ENCODE peak calls at places on chromosome 2, in nine cellular contexts. P is Peyer's patch, N is A549, M is tibial nerve, S is uterus, V is stomach, L is breast epithelium, R is IMR-90, T is body of pancreas. Z is an unnamed sample.

GRCh38 chr2:129233751-129234406 is 745.6 kb upstream of the RAB6C start:
- DNase-seq in N (peak), T (no peak), V (no peak), P (no peak), R (no peak), S (no peak), L (no peak), M (no peak), Z (no peak)

GRCh38 chr2:24435391-24436316 is 55.4 kb upstream of the NCOA1 start:
- DNase-seq in V (peak), R (peak), M (peak), N (no peak), T (peak), P (no peak), L (peak), S (peak), Z (no peak)

GRCh38 chr2:3617198-3617890 is 22.4 kb downstream of the COLEC11 start:
- DNase-seq in L (peak), T (no peak), R (no peak), N (no peak), M (no peak), S (no peak), P (peak), V (peak), Z (no peak)

GRCh38 chr2:20186078-20186854 is 38.7 kb downstream of the SDC1 start:
- DNase-seq in N (peak), S (no peak), M (no peak), T (peak), P (peak), L (no peak), R (peak), V (peak), Z (peak)

GRCh38 chr2:206481056-206481455 is 37.7 kb downstream of the ADAM23 start:
- DNase-seq in S (no peak), P (no peak), T (no peak), M (no peak), R (no peak), L (no peak), V (no peak), N (no peak), Z (peak)

GRCh38 chr2:128520787-128521186 is 202.1 kb upstream of the HS6ST1 start:
- DNase-seq in N (no peak), P (no peak), R (no peak), L (no peak), S (no peak), T (no peak), V (no peak), M (no peak), Z (no peak)

GRCh38 chr2:223046470-223047053 is 5.4 kb upstream of the KCNE4 start:
- DNase-seq in V (no peak), N (no peak), M (no peak), L (no peak), R (no peak), S (no peak), P (no peak), T (no peak), Z (no peak)

GRCh38 chr2:23901966-23902942 is 24.7 kb downstream of the ATAD2B start:
- DNase-seq in S (no peak), N (no peak), M (no peak), P (no peak), T (no peak), L (no peak), R (peak), V (no peak), Z (no peak)

GRCh38 chr2:219543596-219544358 is at the start of the genes CHPF and TMEM198:
- DNase-seq in L (peak), N (peak), R (peak), M (peak), T (peak), S (peak), V (peak), P (peak), Z (peak)
- TF ChIP-seq POLR2A in L (peak), N (no peak), R (peak), M (no peak), T (peak), S (peak), V (no peak), P (peak), Z (no peak)

DNA sequence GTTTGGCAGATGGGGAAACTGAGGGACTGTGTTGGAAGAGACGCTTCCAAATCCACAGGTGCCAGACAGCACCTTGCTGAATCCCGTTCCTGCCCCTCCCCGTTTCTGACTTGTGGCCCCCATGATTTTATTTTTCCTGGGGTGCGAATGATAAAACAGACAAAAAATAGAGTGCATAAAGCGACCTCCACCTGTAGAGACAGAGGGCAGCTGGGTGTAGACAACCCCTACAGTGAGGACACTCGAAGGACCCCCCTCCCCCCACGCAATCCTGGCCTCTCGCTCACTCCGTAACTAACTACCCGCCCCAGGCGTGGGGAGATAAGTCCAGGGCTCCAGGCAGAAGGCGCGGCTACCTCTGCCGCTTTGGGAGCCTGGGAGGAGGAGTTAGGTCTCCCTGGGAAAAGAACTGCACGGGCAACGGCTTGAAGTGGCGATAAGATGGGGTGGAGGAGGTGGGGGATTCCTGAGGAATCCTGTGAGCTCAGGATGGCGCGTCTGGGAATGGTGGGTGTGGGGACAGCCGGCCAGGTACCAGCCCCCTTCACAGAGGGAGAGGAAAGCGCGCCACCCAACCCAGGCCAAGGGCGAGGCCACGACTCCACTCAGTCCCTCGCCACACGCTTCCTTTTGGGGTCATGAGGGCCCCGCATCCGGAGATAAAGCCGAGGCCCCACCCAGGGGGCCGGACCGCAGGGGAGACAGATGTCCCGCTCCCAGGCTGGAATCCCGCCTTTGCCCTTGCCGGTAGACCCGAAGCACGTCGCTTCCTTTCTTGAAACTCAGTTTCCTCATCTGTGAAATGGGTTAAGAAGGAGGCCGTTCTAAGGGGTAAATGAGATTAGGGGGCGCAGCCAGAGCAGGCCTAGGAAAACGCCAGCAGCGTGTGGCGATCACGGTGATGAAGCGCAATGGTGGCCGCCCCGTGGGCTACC is 1.9 kb upstream of the CTDSP1 start:
- DNase-seq in T (peak), N (peak), L (no peak), V (peak), S (peak), P (peak), M (peak), R (peak), Z (peak)
- TF ChIP-seq POLR2A in T (peak), N (peak), L (peak), V (no peak), S (no peak), P (peak), M (no peak), R (no peak), Z (peak)

GRCh38 chr2:86335865-86336321 is 1.5 kb downstream of the REEP1 start:
- DNase-seq in N (no peak), S (no peak), R (no peak), M (no peak), T (no peak), L (no peak), V (no peak), P (no peak), Z (no peak)
- TF ChIP-seq POLR2A in N (no peak), S (no peak), R (no peak), M (no peak), T (no peak), L (no peak), V (no peak), P (no peak), Z (no peak)

DNA sequence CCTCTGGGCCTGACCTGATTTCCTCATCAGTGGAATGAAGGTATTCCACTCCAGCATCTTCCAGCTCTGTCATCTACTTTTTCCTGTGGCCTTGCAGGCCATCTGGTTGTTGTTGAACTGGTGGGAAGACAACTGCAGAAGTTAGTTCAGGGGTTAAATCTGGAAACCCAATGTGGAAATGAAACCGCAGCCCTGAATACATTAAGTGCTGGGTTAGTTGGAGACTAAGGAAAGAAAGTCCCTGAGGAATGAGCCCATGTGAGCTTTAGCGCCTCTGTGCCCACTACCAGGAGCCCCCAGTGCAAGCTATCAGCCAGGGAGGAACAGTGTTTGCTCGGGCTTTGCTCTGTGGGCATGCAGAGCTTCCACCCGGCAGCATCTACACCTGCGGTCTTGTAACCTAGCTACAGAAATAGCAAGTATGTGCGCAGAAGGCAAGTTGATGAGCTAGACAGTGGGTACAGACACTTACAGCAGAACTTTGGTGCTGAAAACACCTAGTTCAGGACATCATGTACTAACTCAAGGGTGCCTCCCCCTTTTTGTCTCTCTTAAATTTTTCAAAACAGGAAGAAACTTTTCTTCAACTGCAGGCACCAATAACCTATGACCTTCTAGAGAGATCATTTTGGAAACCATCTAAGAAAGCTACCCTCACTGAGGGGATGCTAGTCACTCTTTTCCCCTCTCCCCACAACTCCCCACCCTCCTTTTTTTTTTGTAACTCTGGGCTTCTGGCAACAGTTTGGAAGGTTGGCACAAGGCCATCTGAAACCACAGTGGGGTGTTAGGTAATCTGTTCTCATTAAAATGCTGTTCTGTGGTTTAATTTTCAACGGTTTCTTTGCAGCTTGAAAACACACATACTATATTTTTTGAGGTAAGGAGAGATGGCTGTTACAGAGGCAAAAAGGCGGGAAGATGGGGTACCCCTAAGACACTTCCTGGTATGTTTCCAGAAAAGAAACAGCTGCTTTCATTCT is 18.3 kb upstream of the CXCR4 start:
- DNase-seq in R (no peak), P (no peak), V (peak), T (no peak), L (no peak), S (no peak), M (no peak), N (no peak), Z (no peak)
- TF ChIP-seq POLR2A in R (no peak), P (peak), V (no peak), T (peak), L (no peak), S (no peak), M (no peak), N (no peak), Z (no peak)

GRCh38 chr2:198309673-198310280 is 505.4 kb downstream of the PLCL1 start:
- DNase-seq in N (peak), P (no peak), M (no peak), R (peak), V (peak), L (no peak), T (peak), S (no peak), Z (peak)

GRCh38 chr2:198309081-198309480 is 504.7 kb downstream of the PLCL1 start:
- DNase-seq in T (no peak), L (no peak), V (no peak), N (no peak), R (no peak), S (no peak), P (no peak), M (no peak), Z (no peak)

GRCh38 chr2:198308368-198308767 is 504.0 kb downstream of the PLCL1 start:
- DNase-seq in V (no peak), P (no peak), N (no peak), T (no peak), M (no peak), R (no peak), L (no peak), S (no peak), Z (no peak)

GRCh38 chr2:198304859-198305258 is 500.5 kb downstream of the PLCL1 start:
- DNase-seq in V (no peak), P (no peak), L (no peak), M (no peak), T (no peak), N (no peak), S (no peak), R (no peak), Z (no peak)
- TF ChIP-seq POLR2A in V (no peak), P (no peak), L (no peak), M (no peak), T (no peak), N (no peak), S (no peak), R (no peak), Z (no peak)

DNA sequence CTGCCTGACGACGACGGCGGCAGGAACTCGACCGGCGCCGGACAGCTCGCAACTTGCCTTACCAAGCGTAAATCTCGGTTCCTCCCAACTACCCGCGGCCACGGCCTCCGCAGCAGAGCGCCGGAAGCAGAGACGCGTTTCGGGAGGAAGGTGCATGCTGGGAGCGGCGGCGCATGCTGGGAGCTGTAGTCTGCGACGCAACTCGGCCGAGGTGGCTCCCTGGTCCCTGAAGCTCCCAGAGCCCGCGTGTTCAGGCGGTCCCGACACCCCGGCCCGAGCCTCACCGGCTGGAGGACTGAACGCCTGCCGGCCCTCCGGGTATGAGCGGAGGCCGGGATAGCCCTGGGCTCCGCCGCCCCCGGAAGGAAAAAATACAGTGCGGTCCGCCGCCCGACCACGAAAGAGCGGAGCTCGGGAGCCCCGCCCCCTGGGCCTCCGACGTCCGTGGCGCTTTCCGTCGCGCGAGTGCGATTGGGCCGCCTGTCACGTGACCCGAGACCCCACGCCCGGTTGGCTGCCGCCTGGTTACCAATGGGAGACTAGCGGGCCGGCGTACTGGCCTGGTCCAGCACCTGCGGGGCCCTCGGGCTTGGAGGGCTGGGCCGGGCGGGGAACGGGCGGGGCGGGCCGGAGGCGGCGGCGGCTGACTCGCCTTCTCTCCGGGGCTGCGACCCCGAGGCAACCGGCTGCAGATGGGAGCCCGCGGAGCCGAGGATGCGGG is at the start of gene CAPN10:
- DNase-seq in V (peak), P (peak), M (peak), S (peak), R (peak), L (peak), N (peak), T (peak), Z (peak)
- TF ChIP-seq POLR2A in V (no peak), P (peak), M (peak), S (peak), R (peak), L (no peak), N (peak), T (peak), Z (peak)

GRCh38 chr2:231482806-231483391 is 18.6 kb upstream of the NCL start:
- DNase-seq in L (peak), V (peak), N (peak), S (peak), T (peak), P (peak), R (peak), M (peak), Z (peak)
- TF ChIP-seq POLR2A in L (no peak), V (no peak), N (no peak), S (no peak), T (peak), P (peak), R (no peak), M (no peak), Z (peak)

GRCh38 chr2:191001624-191002023 is 12.3 kb downstream of the STAT1 start:
- DNase-seq in S (no peak), N (no peak), P (no peak), L (no peak), M (no peak), V (no peak), T (no peak), R (no peak), Z (no peak)
- TF ChIP-seq POLR2A in S (no peak), N (no peak), P (no peak), L (no peak), M (no peak), V (no peak), T (no peak), R (no peak), Z (no peak)

GRCh38 chr2:182368996-182369395 is 57.8 kb downstream of the PDE1A start:
- DNase-seq in P (no peak), V (no peak), M (no peak), R (no peak), N (no peak), L (no peak), T (no peak), S (no peak), Z (no peak)
- TF ChIP-seq POLR2A in P (no peak), V (no peak), M (no peak), R (no peak), N (no peak), L (no peak), T (no peak), S (no peak), Z (no peak)